ENCODE peak calls at places on chromosome 10, in eight cellular contexts. X is brain pericyte; R is breast epithelium; U is right lobe of liver; W is Peyer's patch; L is EH; T is cardiac fibroblast; V is activated CD4-positive, alpha-beta T cell treated with anti-CD3 and anti-CD28 coated beads, Interleukin-2, amount 10 ng/mL, durations not matched to agents 7 days and 5 days. B is an unnamed sample.
A peak's percentile ranks its signal among the peaks of the same experiment; 100 is the strongest.

GRCh38 chr10:79188154-79188763 is 119.5 kb downstream of the ZMIZ1 start:
- DNase-seq in X (no peak), R (no peak), V (no peak), L (no peak), W (peak; percentile 83), U (peak; percentile 73), T (no peak), B (no peak)

GRCh38 chr10:123262456-123262855 is 108.3 kb downstream of the BUB3 start:
- DNase-seq in L (no peak), X (no peak), W (no peak), V (no peak), R (no peak), U (no peak), T (no peak), B (peak; percentile 26)

GRCh38 chr10:1320739-1321331 is 264.6 kb downstream of the WDR37 start:
- DNase-seq in X (no peak), V (no peak), W (no peak), R (no peak), U (no peak), T (no peak), L (no peak), B (no peak)

GRCh38 chr10:111116762-111117445 is 40.1 kb downstream of the ADRA2A start:
- DNase-seq in X (no peak), W (no peak), L (no peak), R (no peak), T (no peak), V (no peak), U (no peak), B (peak; percentile 70)

GRCh38 chr10:10138685-10139084 is 879.0 kb upstream of the CELF2 start:
- DNase-seq in R (no peak), W (no peak), U (no peak), L (no peak), V (peak; percentile 12), T (peak; percentile 17), X (no peak), B (no peak)

GRCh38 chr10:93420091-93420490 is 62.0 kb downstream of the MYOF start:
- DNase-seq in V (no peak), R (no peak), L (peak; percentile 76), T (no peak), U (no peak), X (no peak), W (no peak), B (no peak)

GRCh38 chr10:70799124-70799523 is 13.9 kb upstream of the TBATA start:
- DNase-seq in R (no peak), V (no peak), L (peak; percentile 25), U (no peak), W (no peak), X (no peak), T (peak; percentile 31), B (no peak)

GRCh38 chr10:14909101-14909500 is 30.4 kb downstream of the SUV39H2 start:
- DNase-seq in T (no peak), L (no peak), R (no peak), V (no peak), U (no peak), X (no peak), W (no peak), B (no peak)

GRCh38 chr10:3564599-3564998 is 220.4 kb downstream of the KLF6 start:
- DNase-seq in W (no peak), V (no peak), T (no peak), R (no peak), X (no peak), U (no peak), L (no peak), B (no peak)

GRCh38 chr10:133129151-133129853 is 30.7 kb upstream of the KNDC1 start:
- DNase-seq in T (no peak), L (no peak), V (no peak), R (no peak), X (no peak), U (no peak), W (no peak), B (no peak)

GRCh38 chr10:63515002-63515763 is 6.0 kb upstream of the REEP3 start:
- DNase-seq in W (no peak), U (no peak), T (peak; percentile 57), V (peak; percentile 37), R (no peak), L (peak; percentile 87), X (no peak), B (no peak)

GRCh38 chr10:13971586-13972475 is 358.9 kb downstream of the FRMD4A start:
- DNase-seq in R (no peak), X (no peak), U (no peak), V (no peak), W (no peak), L (peak; percentile 96), T (no peak), B (peak; percentile 74)

GRCh38 chr10:3064423-3064822 is 2.9 kb upstream of the PFKP start:
- DNase-seq in X (no peak), R (no peak), L (no peak), U (no peak), T (no peak), W (no peak), V (no peak), B (no peak)

GRCh38 chr10:6743291-6743849 is 163.3 kb upstream of the PRKCQ start:
- DNase-seq in W (no peak), X (no peak), T (no peak), R (no peak), U (no peak), V (no peak), L (no peak), B (no peak)

GRCh38 chr10:79112898-79113431 is 44.2 kb downstream of the ZMIZ1 start:
- DNase-seq in L (peak; percentile 88), T (peak; percentile 82), U (no peak), W (no peak), X (no peak), R (peak; percentile 64), V (no peak), B (no peak)

GRCh38 chr10:88062385-88062784 is 199.0 kb downstream of the PTEN start:
- DNase-seq in W (no peak), T (no peak), X (peak; percentile 60), L (peak; percentile 42), V (no peak), R (no peak), U (no peak), B (no peak)

GRCh38 chr10:21530616-21531015 is 3.4 kb upstream of the MLLT10 start:
- DNase-seq in R (no peak), T (no peak), X (no peak), V (no peak), W (no peak), L (no peak), U (no peak), B (no peak)

GRCh38 chr10:91798736-91799579 is 732 bp downstream of the TNKS2 start:
- DNase-seq in L (peak; percentile 64), W (no peak), T (peak; percentile 48), U (peak; percentile 73), R (no peak), X (no peak), V (peak; percentile 62), B (no peak)

GRCh38 chr10:119313645-119314044 is 106.3 kb downstream of the GRK5 start:
- DNase-seq in R (no peak), L (no peak), X (no peak), W (no peak), T (no peak), V (peak; percentile 62), U (no peak), B (no peak)